ENCODE peak calls at places on chromosomes 13 and 19, in ten cellular contexts. A is breast epithelium, G is ovary, F is heart right ventricle, Q is HCT116, W is HAP-1, V is small intestine, M is lower leg skin, R is uterus, K is spleen. C is an unnamed sample.

GRCh38 chr19:17097593-17098126 is 22.1 kb downstream of the MYO9B start:
- DNase-seq in A (no peak), G (no peak), F (no peak), Q (no peak), W (peak), V (peak), M (no peak), R (peak), K (no peak), C (peak)

GRCh38 chr13:80388506-80388905 is 47.6 kb upstream of the SPRY2 start:
- DNase-seq in A (no peak), G (no peak), F (no peak), Q (no peak), W (no peak), V (no peak), M (no peak), R (no peak), K (no peak), C (no peak)

GRCh38 chr19:49085868-49086232 is 599 bp downstream of the SNRNP70 start:
- DNase-seq in A (no peak), G (no peak), F (no peak), Q (no peak), W (no peak), V (no peak), M (peak), R (no peak), K (no peak), C (no peak)

GRCh38 chr13:72774019-72774418 is 7.7 kb downstream of the DIS3 start:
- DNase-seq in A (no peak), G (no peak), F (no peak), Q (no peak), W (no peak), V (no peak), M (no peak), R (no peak), K (no peak), C (peak)

GRCh38 chr13:99310382-99311031 is 3.3 kb upstream of the GPR183 start:
- DNase-seq in A (no peak), G (no peak), F (no peak), Q (no peak), W (no peak), V (no peak), M (no peak), R (no peak), K (no peak), C (peak)

GRCh38 chr13:71514900-71515598 is 352.0 kb downstream of the DACH1 start:
- DNase-seq in A (no peak), G (no peak), F (no peak), Q (no peak), W (no peak), V (no peak), M (no peak), R (no peak), K (no peak), C (no peak)

GRCh38 chr19:14562660-14563589 is 8.9 kb downstream of the NDUFB7 start:
- DNase-seq in A (no peak), G (no peak), F (no peak), Q (no peak), W (no peak), V (no peak), M (no peak), R (no peak), K (no peak), C (no peak)

GRCh38 chr19:13033819-13034611 is 38.7 kb downstream of the NFIX start:
- DNase-seq in A (peak), G (peak), F (peak), Q (peak), W (peak), V (peak), M (no peak), R (peak), K (no peak), C (peak)

GRCh38 chr19:35696835-35697234 is 7.5 kb upstream of the ZBTB32 start:
- DNase-seq in A (no peak), G (no peak), F (no peak), Q (no peak), W (no peak), V (no peak), M (no peak), R (no peak), K (no peak), C (no peak)

GRCh38 chr19:32581704-32582164 is 744 bp downstream of the PDCD5 start:
- DNase-seq in A (no peak), G (no peak), F (no peak), Q (no peak), W (peak), V (peak), M (no peak), R (no peak), K (no peak), C (peak)

GRCh38 chr19:50646074-50646807 is 3.0 kb upstream of the C19orf81 start:
- DNase-seq in A (no peak), G (no peak), F (no peak), Q (peak), W (no peak), V (no peak), M (no peak), R (no peak), K (no peak), C (peak)

GRCh38 chr19:20077791-20078463 is at the start of gene ZNF90:
- DNase-seq in A (peak), G (peak), F (peak), Q (no peak), W (no peak), V (peak), M (peak), R (peak), K (peak), C (peak)

GRCh38 chr13:106661236-106661635 is 93.3 kb upstream of the ARGLU1 start:
- DNase-seq in A (no peak), G (no peak), F (no peak), Q (no peak), W (no peak), V (no peak), M (no peak), R (no peak), K (no peak), C (no peak)

DNA sequence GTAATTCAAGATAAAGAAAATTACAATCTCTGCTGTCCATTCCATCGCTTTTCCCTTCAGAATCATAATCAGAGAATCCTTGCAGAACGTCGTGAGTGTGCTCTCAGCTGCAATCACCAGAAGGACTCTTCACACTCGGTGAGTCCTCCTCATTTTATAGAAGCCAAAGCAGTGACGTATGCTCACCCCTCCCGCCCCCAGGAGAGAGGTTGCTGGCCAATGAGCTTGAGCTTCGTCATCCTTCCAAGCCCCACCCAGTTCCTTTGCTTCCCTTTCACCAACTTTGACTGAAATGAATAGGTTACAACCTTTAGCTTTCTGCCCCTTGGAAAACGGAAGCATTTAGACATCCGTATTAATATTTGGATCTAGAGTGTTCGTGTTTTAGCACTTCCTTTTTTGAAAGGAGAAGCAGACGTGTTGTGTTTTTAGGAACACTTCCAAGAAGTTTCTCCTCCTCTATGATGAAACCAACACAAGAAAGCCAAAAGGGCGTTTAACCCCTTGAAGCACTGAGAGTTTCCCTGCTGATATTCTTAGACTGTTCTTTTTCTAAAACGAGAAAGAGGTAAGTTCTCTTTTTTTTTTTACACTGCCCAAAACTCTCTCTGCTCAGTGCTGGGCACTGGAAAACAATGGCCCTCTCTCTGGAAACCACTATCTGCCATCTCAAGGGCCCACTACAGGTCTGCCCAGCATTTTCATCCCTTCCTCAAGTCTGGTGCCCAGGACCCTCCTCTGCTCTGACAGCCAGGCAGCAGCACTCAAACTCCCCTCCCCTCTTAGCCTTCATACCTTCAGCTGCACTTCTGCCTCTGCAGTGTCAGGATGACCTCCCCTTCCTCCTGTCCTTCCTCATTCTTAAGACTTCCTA is 44.3 kb upstream of the CEACAM21 start:
- DNase-seq in A (peak), G (no peak), F (peak), Q (no peak), W (peak), V (peak), M (peak), R (peak), K (peak), C (peak)
- H3K4me3 ChIP-seq in A (peak), G (no peak), F (no peak), Q (no peak), W (no peak), V (no peak), M (no peak), R (no peak), K (peak), C (no peak)

DNA sequence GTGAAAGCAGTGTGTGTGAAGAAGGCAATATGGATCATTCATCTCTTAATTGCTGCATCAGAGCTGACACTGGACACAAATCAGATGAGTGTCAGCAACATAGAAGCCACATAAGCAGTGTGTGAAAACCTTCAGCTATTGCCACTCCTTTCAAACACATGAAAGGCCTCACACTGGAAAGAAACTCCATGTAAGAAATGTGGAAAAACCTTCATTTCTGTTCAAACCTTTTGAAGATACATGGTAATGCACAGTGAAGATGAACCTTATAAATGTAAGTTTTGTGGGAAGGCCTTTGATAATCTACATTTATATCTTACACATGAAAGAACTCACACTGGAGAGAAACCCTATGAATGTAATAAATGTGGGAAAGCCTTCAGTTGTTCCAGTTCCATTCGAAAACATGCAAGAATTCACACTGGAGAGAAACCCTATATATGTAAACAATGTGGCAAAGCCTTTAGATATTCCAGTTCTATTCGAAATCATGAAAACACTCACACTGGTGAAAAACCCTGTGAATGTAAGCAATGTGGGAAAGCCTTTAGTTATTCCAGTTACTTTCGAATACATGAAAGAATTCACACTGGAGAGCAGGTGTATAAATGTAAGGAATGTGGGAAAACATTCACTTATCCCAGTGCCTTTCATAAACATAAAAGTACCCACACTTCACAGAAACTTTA is 53.6 kb downstream of the ZNF823 start:
- DNase-seq in A (no peak), G (no peak), F (no peak), Q (no peak), W (no peak), V (no peak), M (no peak), R (no peak), K (no peak), C (no peak)
- H3K4me3 ChIP-seq in A (no peak), G (no peak), F (no peak), Q (no peak), W (no peak), V (no peak), M (no peak), R (no peak), K (no peak), C (no peak)

DNA sequence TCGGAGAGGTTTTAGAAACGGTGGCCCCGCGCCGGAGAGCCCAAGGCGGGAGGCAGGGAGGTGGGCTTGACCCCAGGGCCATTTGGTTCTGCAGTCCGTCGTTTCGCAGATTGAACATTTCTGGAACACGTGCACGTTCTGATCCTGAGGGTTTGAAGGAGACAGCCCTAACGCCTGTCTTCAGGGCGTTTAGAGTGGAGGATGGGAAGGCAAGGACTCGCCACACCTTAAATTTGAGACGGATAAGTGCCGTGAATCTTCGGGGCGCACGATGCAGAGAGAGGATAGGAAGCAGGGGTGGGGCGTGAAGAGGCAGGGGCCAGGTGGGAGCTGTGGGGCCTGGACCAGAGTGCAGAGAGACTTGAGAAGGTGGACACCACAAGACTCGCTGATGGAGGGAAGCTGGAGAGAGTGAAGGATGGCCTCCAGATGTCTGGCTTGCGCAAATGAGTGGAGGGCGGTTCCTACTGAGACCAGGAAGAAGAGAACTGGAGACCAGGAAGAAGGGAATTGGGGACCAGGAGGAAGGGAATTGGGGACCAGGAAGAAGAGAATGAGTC is 804 bp upstream of the MIER2 start:
- DNase-seq in A (no peak), G (no peak), F (no peak), Q (no peak), W (no peak), V (no peak), M (no peak), R (no peak), K (peak), C (no peak)
- H3K4me3 ChIP-seq in A (peak), G (no peak), F (no peak), Q (no peak), W (peak), V (peak), M (peak), R (no peak), K (peak), C (no peak)

GRCh38 chr19:41194157-41194552 is 1.1 kb downstream of the CYP2S1 start:
- DNase-seq in A (no peak), G (no peak), F (no peak), Q (no peak), W (no peak), V (no peak), M (no peak), R (no peak), K (no peak), C (no peak)
- H3K4me3 ChIP-seq in A (no peak), G (no peak), F (no peak), Q (peak), W (peak), V (peak), M (no peak), R (no peak), K (no peak), C (no peak)

DNA sequence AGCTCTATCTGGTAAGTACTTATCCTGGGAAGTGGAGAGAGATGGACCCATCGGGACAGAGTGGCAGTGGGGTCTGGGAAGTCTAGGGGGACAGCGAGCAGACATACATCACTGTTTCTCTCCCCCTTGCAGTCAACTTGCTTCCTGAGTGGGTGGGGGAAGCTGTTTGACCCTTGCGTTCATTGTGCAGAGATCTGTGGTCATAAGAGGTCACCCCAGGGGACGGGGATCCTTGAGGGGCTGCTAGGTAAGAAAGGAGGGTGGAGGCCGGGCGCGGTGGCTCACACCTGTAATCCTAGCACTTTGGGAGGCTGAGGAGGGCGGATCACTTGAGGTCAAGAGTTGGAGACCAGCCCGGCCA is 474 bp downstream of the ARHGEF18 start:
- DNase-seq in A (no peak), G (no peak), F (no peak), Q (no peak), W (no peak), V (no peak), M (no peak), R (no peak), K (peak), C (no peak)
- H3K4me3 ChIP-seq in A (no peak), G (no peak), F (no peak), Q (no peak), W (no peak), V (no peak), M (no peak), R (no peak), K (peak), C (no peak)